ENCODE peak calls at places on chromosome 12, in ten cellular contexts. Y is astrocyte of the cerebellum, E is endothelial cell, F is osteoblast, B is astrocyte, L is fibroblast of mammary gland, U is WERI-Rb-1, W is fibroblast of the aortic adventitia, H is suprapubic skin, M is B cell. P is an unnamed sample.

GRCh38 chr12:24014240-24014639 is 64.8 kb upstream of the SOX5 start:
- DNase-seq in Y (no peak), E (no peak), F (no peak), B (no peak), L (no peak), U (no peak), W (no peak), H (no peak), M (no peak), P (no peak)

GRCh38 chr12:49553512-49554088 is 14.3 kb downstream of the MCRS1 start:
- DNase-seq in Y (peak), E (no peak), F (peak), B (no peak), L (peak), U (peak), W (no peak), H (no peak), M (no peak), P (no peak)

GRCh38 chr12:109999983-110000505 is 814 bp downstream of the ANKRD13A start:
- DNase-seq in Y (peak), E (no peak), F (peak), B (peak), L (peak), U (no peak), W (peak), H (no peak), M (no peak), P (no peak)

GRCh38 chr12:27474344-27474743 is 27.8 kb downstream of the SMCO2 start:
- DNase-seq in Y (peak), E (no peak), F (peak), B (peak), L (peak), U (no peak), W (peak), H (no peak), M (no peak), P (no peak)

GRCh38 chr12:49777800-49778748 is 36.7 kb downstream of the TMBIM6 start:
- DNase-seq in Y (no peak), E (peak), F (peak), B (peak), L (peak), U (peak), W (peak), H (no peak), M (peak), P (peak)

GRCh38 chr12:68451261-68452091 is 119.3 kb upstream of the MDM1 start:
- DNase-seq in Y (peak), E (no peak), F (peak), B (peak), L (peak), U (no peak), W (peak), H (no peak), M (no peak), P (peak)

GRCh38 chr12:101675555-101675954 is 21.9 kb upstream of the CHPT1 start:
- DNase-seq in Y (no peak), E (no peak), F (no peak), B (no peak), L (no peak), U (no peak), W (no peak), H (no peak), M (no peak), P (no peak)

GRCh38 chr12:64560395-64561301 is 49.6 kb upstream of the RASSF3 start:
- DNase-seq in Y (peak), E (no peak), F (peak), B (peak), L (peak), U (no peak), W (peak), H (no peak), M (no peak), P (no peak)

GRCh38 chr12:76255281-76255680 is 92.9 kb downstream of the BBS10 start:
- DNase-seq in Y (no peak), E (no peak), F (no peak), B (no peak), L (no peak), U (no peak), W (no peak), H (no peak), M (no peak), P (no peak)

GRCh38 chr12:9751204-9752144 is 9.2 kb downstream of the CD69 start:
- DNase-seq in Y (no peak), E (no peak), F (no peak), B (no peak), L (peak), U (no peak), W (peak), H (no peak), M (no peak), P (no peak)

GRCh38 chr12:114447274-114447716 is 41.4 kb upstream of the TBX5 start:
- DNase-seq in Y (no peak), E (no peak), F (no peak), B (no peak), L (no peak), U (peak), W (no peak), H (no peak), M (no peak), P (no peak)

GRCh38 chr12:27277846-27278260 is 33.8 kb downstream of the STK38L start:
- DNase-seq in Y (peak), E (no peak), F (no peak), B (peak), L (peak), U (peak), W (peak), H (no peak), M (no peak), P (peak)

GRCh38 chr12:49555631-49556390 is 12.1 kb downstream of the MCRS1 start:
- DNase-seq in Y (no peak), E (no peak), F (peak), B (no peak), L (no peak), U (no peak), W (no peak), H (no peak), M (no peak), P (no peak)

GRCh38 chr12:124347805-124348658 is 53.1 kb downstream of the RFLNA start:
- DNase-seq in Y (no peak), E (peak), F (no peak), B (no peak), L (no peak), U (no peak), W (no peak), H (no peak), M (no peak), P (no peak)

GRCh38 chr12:68240079-68240478 is 13.3 kb downstream of the IL22 start:
- DNase-seq in Y (no peak), E (no peak), F (peak), B (peak), L (peak), U (no peak), W (peak), H (no peak), M (no peak), P (no peak)

GRCh38 chr12:122227341-122227740 is 1.5 kb upstream of the DIABLO start:
- DNase-seq in Y (no peak), E (no peak), F (no peak), B (no peak), L (no peak), U (no peak), W (no peak), H (no peak), M (no peak), P (no peak)

GRCh38 chr12:6507102-6507998 is 13.4 kb downstream of the NCAPD2 start:
- DNase-seq in Y (no peak), E (no peak), F (peak), B (peak), L (no peak), U (no peak), W (peak), H (no peak), M (no peak), P (no peak)

GRCh38 chr12:132432126-132432525 is 57.8 kb upstream of the FBRSL1 start:
- DNase-seq in Y (no peak), E (no peak), F (no peak), B (no peak), L (no peak), U (no peak), W (no peak), H (no peak), M (no peak), P (no peak)

GRCh38 chr12:71186571-71187288 is 28.9 kb upstream of the TSPAN8 start:
- DNase-seq in Y (no peak), E (no peak), F (no peak), B (no peak), L (peak), U (no peak), W (peak), H (no peak), M (no peak), P (no peak)

GRCh38 chr12:77249892-77250291 is 184.5 kb upstream of the E2F7 start:
- DNase-seq in Y (no peak), E (no peak), F (no peak), B (no peak), L (no peak), U (no peak), W (no peak), H (no peak), M (no peak), P (no peak)

GRCh38 chr12:67068204-67068731 is 200.9 kb upstream of the CAND1 start:
- DNase-seq in Y (no peak), E (peak), F (no peak), B (no peak), L (no peak), U (peak), W (no peak), H (no peak), M (no peak), P (peak)

GRCh38 chr12:105538880-105539279 is 208.4 kb downstream of the C12orf75 start:
- DNase-seq in Y (no peak), E (no peak), F (no peak), B (peak), L (peak), U (no peak), W (peak), H (no peak), M (no peak), P (no peak)

GRCh38 chr12:67661311-67662011 is 12.9 kb downstream of the DYRK2 start:
- DNase-seq in Y (no peak), E (no peak), F (no peak), B (peak), L (peak), U (no peak), W (peak), H (no peak), M (no peak), P (no peak)

GRCh38 chr12:118370601-118371000 is 2.1 kb downstream of the TAOK3 start:
- DNase-seq in Y (no peak), E (no peak), F (no peak), B (no peak), L (no peak), U (no peak), W (no peak), H (no peak), M (no peak), P (no peak)

GRCh38 chr12:3995276-3995675 is 122.1 kb upstream of the PARP11 start:
- DNase-seq in Y (no peak), E (no peak), F (no peak), B (no peak), L (no peak), U (no peak), W (no peak), H (no peak), M (no peak), P (no peak)

GRCh38 chr12:46267618-46268348 is 1.1 kb downstream of the SLC38A1 start:
- DNase-seq in Y (no peak), E (peak), F (peak), B (peak), L (peak), U (no peak), W (peak), H (no peak), M (peak), P (no peak)

GRCh38 chr12:57112492-57113294 is 1.5 kb upstream of the STAT6 start:
- DNase-seq in Y (no peak), E (no peak), F (no peak), B (no peak), L (no peak), U (peak), W (no peak), H (no peak), M (no peak), P (no peak)

GRCh38 chr12:112524676-112525425 is 106.1 kb downstream of the PTPN11 start:
- DNase-seq in Y (peak), E (no peak), F (peak), B (peak), L (peak), U (no peak), W (peak), H (no peak), M (no peak), P (no peak)

GRCh38 chr12:23906329-23906728 is 43.1 kb downstream of the SOX5 start:
- DNase-seq in Y (peak), E (no peak), F (no peak), B (peak), L (peak), U (no peak), W (peak), H (no peak), M (no peak), P (no peak)

DNA sequence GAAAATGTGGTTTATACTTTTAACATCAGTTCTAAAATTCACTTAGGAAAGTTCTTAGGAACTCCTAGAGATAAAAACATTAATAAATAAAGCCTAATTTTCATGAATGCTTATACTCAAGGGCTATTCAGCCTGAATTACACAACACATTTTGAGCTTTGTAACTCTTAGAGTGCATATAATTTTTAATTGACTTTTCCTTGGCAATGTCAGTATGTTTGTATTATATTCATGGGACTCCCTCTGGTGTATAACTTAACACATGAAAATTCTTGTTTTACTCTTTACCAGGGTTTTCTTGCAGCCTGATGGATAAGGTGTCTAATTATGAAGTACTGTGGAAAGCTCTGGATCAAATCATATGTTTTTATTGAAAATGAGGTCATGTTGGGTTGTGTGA is 150.6 kb upstream of the HMGA2 start:
- DNase-seq in Y (no peak), E (no peak), F (no peak), B (peak), L (peak), U (no peak), W (peak), H (no peak), M (no peak), P (no peak)
- TF ChIP-seq CTCF in Y (no peak), E (no peak), F (peak), B (no peak), L (peak), U (no peak), W (peak), H (no peak), M (no peak), P (peak)

GRCh38 chr12:79934309-79935020 is 432 bp downstream of the PPP1R12A start:
- DNase-seq in Y (no peak), E (peak), F (no peak), B (peak), L (peak), U (peak), W (no peak), H (peak), M (peak), P (no peak)

GRCh38 chr12:79935624-79936040 is 735 bp upstream of the PPP1R12A start:
- DNase-seq in Y (no peak), E (no peak), F (no peak), B (peak), L (peak), U (peak), W (no peak), H (no peak), M (no peak), P (no peak)

GRCh38 chr12:79936670-79937069 is 1.8 kb upstream of the PPP1R12A start:
- DNase-seq in Y (no peak), E (no peak), F (peak), B (no peak), L (no peak), U (no peak), W (no peak), H (no peak), M (no peak), P (no peak)

GRCh38 chr12:79933580-79934264 is 1.2 kb downstream of the PPP1R12A start:
- DNase-seq in Y (no peak), E (peak), F (no peak), B (no peak), L (peak), U (no peak), W (peak), H (no peak), M (peak), P (no peak)

DNA sequence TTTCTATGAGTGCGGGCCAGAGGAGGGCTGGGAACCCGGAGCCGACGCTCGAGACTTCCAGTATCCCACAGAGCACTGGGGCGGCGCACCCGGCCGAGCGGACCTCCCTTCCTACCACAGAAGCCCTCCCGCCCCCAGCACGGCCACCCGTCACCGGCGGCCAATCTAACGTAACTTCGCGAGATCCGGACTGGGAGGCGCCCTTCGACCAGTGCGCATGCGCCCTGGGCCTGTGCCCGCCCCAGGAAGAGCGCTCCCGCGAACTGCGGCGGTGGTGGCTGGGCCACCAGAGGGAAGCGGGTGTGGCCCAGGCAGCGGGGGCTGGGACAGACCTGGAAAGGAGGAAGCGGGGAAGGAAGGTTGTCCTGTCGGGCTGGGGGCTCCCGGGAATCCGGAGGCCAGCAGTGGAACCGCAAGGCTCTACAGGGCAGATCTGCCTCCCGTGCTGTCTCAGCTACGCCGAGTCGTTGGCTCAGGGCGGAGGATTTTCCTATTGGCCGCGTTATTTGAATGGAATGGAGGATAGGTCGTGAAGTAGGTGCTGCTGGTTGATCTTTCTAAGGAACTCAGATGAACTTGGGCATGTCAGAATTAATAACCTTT is at the start of gene PPP1R12A:
- DNase-seq in Y (peak), E (peak), F (peak), B (peak), L (peak), U (peak), W (peak), H (peak), M (peak), P (peak)
- TF ChIP-seq CTCF in Y (peak), E (no peak), F (no peak), B (no peak), L (no peak), U (no peak), W (peak), H (no peak), M (no peak), P (peak)

GRCh38 chr12:102736328-102736727 is 180.7 kb downstream of the PAH start:
- DNase-seq in Y (no peak), E (no peak), F (no peak), B (no peak), L (no peak), U (no peak), W (no peak), H (no peak), M (no peak), P (no peak)

GRCh38 chr12:102741196-102741595 is 175.8 kb downstream of the PAH start:
- DNase-seq in Y (no peak), E (no peak), F (no peak), B (no peak), L (no peak), U (no peak), W (no peak), H (no peak), M (no peak), P (no peak)

GRCh38 chr12:102735104-102735503 is 181.9 kb downstream of the PAH start:
- DNase-seq in Y (no peak), E (no peak), F (no peak), B (no peak), L (no peak), U (no peak), W (no peak), H (no peak), M (no peak), P (no peak)

DNA sequence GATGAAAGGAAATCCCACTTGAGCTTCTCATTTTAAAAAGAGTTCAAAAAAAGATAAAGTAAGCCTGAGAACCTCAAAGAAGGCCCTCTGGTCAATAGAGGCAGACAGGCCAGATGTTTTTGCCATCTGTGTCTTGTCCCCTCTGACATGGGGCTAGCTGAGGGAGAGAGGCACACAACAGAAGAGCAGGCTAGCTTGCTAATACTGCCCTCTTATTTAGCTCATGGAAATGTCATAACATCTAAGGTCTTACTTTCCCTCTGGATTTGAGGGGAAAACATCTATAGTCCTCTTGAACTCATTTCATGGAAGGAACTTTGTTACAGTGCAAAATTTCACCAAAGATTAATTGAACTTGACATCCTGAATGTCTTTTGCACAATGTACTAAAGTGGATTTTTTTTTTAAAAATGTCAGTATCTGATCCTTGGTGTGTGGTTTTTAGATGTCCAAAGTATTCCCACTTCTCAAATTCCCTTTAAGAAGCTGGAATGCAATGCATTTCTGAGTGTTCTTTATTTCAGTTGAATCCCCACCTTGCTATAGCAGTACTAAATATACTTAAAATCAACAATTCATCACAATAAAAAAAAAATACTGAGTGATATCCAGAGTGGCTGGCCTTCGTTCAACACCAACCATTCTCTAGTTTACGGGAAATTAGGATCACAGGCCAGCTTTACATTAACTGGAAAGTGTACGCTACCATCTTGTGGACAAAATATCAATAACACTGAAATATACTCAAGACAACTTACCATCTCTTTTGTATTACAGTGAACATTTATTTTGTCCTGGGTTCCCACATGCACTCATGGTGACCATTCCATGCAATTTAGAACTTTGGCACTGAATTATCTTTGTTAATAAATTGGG is 176.6 kb downstream of the PAH start:
- DNase-seq in Y (peak), E (peak), F (no peak), B (peak), L (peak), U (no peak), W (peak), H (no peak), M (no peak), P (no peak)
- TF ChIP-seq CTCF in Y (peak), E (peak), F (peak), B (peak), L (peak), U (peak), W (no peak), H (no peak), M (peak), P (no peak)

GRCh38 chr12:44930972-44931600 is 55.0 kb upstream of the NELL2 start:
- DNase-seq in Y (peak), E (no peak), F (peak), B (peak), L (peak), U (no peak), W (peak), H (no peak), M (no peak), P (no peak)
- TF ChIP-seq CTCF in Y (peak), E (peak), F (peak), B (peak), L (peak), U (no peak), W (peak), H (no peak), M (peak), P (peak)

P was measured in Peyer's patch.